ENCODE peak calls at places on chromosomes 16 and 17, in ten cellular contexts. S is mammary epithelial cell, J is fibroblast of lung, K is PC-3, H is endothelial cell of umbilical vein, U is IMR-90, E is endodermal cell, D is HepG2, O is neural progenitor cell, R is colonic mucosa. G is an unnamed sample.

GRCh38 chr17:7022791-7023571 is at the start of gene BCL6B:
- DNase-seq in R (peak; percentile 39), H (peak; percentile 78), O (peak; percentile 68), K (no peak), D (no peak), E (peak; percentile 79), S (no peak), J (no peak), U (no peak), G (no peak)

GRCh38 chr16:14436410-14436955 is 193.6 kb downstream of the PARN start:
- DNase-seq in J (no peak), S (no peak), K (no peak), E (no peak), O (no peak), U (no peak), R (no peak), D (no peak), H (no peak), G (no peak)

GRCh38 chr17:62702746-62703268 is 75.3 kb downstream of the MRC2 start:
- DNase-seq in O (no peak), E (peak; percentile 54), D (no peak), S (no peak), J (no peak), H (no peak), U (no peak), K (no peak), R (no peak), G (no peak)

GRCh38 chr17:66146394-66146793 is 45.5 kb downstream of the CEP112 start:
- DNase-seq in O (no peak), H (no peak), U (no peak), J (no peak), S (no peak), D (no peak), K (no peak), R (no peak), E (no peak), G (no peak)

GRCh38 chr17:82985973-82986372 is 93.4 kb upstream of the METRNL start:
- DNase-seq in U (peak; percentile 46), S (peak; percentile 70), J (peak; percentile 64), O (peak; percentile 71), D (no peak), R (no peak), H (peak; percentile 49), E (peak; percentile 73), K (no peak), G (peak; percentile 25)

GRCh38 chr17:37605081-37605480 is 4.1 kb downstream of the SYNRG start:
- DNase-seq in H (no peak), D (no peak), U (peak; percentile 37), K (no peak), S (no peak), E (no peak), R (no peak), O (no peak), J (peak; percentile 8), G (peak; percentile 70)

GRCh38 chr17:1460233-1460632 is 4.2 kb upstream of the CRK start:
- DNase-seq in S (peak; percentile 20), O (no peak), H (peak; percentile 49), J (no peak), U (no peak), K (peak; percentile 66), D (peak; percentile 45), E (no peak), R (peak; percentile 71), G (no peak)

GRCh38 chr17:31517524-31517923 is 126.0 kb downstream of the RAB11FIP4 start:
- DNase-seq in R (no peak), H (no peak), K (peak; percentile 3), O (peak; percentile 69), J (no peak), S (no peak), D (peak; percentile 53), E (peak; percentile 91), U (no peak), G (no peak)

GRCh38 chr17:65558683-65559311 is 2.7 kb downstream of the AXIN2 start:
- DNase-seq in R (peak; percentile 38), D (no peak), S (no peak), K (no peak), O (peak; percentile 51), U (no peak), E (peak; percentile 82), H (no peak), J (no peak), G (peak; percentile 36)

GRCh38 chr16:56241596-56241995 is 50.3 kb downstream of the GNAO1 start:
- DNase-seq in D (no peak), H (no peak), O (no peak), S (peak; percentile 9), R (no peak), E (no peak), K (peak; percentile 18), J (peak; percentile 29), U (peak; percentile 35), G (peak; percentile 55)

DNA sequence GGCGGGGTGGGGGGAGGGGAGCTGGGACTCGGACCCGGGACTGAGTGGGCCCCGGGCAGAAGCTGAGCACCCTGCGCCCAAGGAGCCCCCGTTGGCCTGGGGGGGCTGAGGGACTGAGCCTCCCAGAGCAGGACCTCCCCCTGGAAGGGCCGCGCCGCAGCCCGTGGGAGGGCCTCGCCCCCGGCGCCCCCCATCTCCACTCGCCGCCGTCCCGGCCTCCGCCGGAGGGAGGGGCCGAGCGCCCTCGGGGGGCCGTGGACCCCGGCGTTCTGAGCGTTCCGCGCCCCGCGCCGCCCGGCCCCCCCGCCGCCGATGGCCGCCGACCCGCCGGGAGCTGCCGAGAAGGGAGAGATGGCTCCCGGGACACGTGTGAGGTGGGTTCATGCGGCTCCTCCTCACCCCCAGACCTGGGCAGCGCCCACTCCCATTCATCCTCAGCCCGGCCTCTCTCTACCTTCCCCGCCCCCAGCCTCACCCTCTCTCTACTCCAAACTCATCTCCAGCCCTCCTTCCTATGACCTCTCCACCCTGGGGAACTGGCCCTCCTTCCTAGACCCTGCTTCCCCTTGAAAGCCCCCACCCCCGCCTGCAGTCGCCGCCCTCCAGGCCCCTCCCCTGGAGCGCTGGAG is 828 bp downstream of the FBXL19 start:
- DNase-seq in U (no peak), E (peak; percentile 77), K (no peak), H (no peak), J (no peak), S (no peak), R (peak; percentile 39), D (no peak), O (peak; percentile 62), G (peak; percentile 37)
- H3K9ac ChIP-seq in U (peak overlapping the region; percentile 69), E (peak overlapping the region; percentile 51), K (peak overlapping the region; percentile 31), H (peak overlapping the region; percentile 35), J (peak overlapping the region; percentile 50), S (no peak overlapping the region), R (peak overlapping the region; percentile 46), D (peak overlapping the region; percentile 67), O (peak overlapping the region; percentile 76), G (peak overlapping the region; percentile 73)

GRCh38 chr17:51258756-51259573 is 884 bp downstream of the MBTD1 start:
- DNase-seq in R (peak; percentile 55), J (peak; percentile 10), K (peak; percentile 34), U (no peak), S (peak; percentile 4), H (peak; percentile 34), E (peak; percentile 79), O (no peak), D (peak; percentile 39), G (peak; percentile 38)

GRCh38 chr17:51259574-51260236 is at the start of gene MBTD1:
- DNase-seq in E (peak; percentile 99), U (peak; percentile 97), S (peak; percentile 92), H (peak; percentile 97), R (peak; percentile 97), D (peak; percentile 98), O (peak; percentile 97), J (peak; percentile 95), K (peak; percentile 95), G (peak; percentile 97)

GRCh38 chr17:51260960-51261958 is 913 bp downstream of the UTP18 start:
- DNase-seq in R (peak; percentile 78), S (no peak), D (peak; percentile 49), K (peak; percentile 70), U (no peak), O (peak; percentile 3), H (peak; percentile 53), E (peak; percentile 95), J (peak; percentile 40), G (peak; percentile 81)

GRCh38 chr17:51263001-51263400 is 2.7 kb downstream of the UTP18 start:
- DNase-seq in O (no peak), U (peak; percentile 34), K (no peak), E (no peak), R (no peak), D (no peak), S (peak; percentile 42), J (peak; percentile 17), H (no peak), G (peak; percentile 38)

DNA sequence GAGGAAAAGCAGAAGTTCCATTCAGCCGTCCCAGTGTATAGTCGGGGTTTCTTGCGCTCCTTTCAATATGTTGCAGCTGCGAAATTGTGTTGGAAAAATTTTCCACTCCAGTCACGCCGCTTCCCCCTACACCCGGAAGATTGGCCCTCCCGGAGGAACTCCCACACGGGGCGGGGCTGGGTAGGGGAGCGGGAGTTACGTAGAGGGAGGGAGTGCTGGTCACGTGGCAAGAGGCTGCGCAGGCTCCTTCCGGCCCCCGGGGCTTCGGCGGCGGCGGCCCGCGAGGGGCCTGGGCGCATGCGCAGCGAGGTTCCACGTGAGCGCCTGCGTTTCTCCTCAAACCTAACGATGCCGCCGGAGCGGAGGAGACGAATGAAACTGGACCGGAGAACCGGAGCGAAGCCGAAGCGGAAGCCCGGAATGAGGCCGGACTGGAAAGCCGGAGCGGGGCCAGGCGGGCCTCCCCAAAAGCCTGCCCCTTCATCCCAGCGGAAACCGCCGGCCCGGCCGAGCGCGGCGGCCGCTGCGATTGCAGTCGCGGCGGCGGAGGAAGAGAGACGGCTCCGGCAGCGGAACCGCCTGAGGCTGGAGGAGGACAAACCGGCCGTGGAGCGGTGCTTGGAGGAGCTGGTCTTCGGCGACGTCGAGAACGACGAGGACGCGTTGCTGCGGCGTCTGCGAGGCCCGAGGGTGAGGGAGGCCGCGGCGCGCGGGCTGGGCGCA is at the start of gene UTP18:
- DNase-seq in H (peak; percentile 97), O (peak; percentile 99), S (peak; percentile 96), R (peak; percentile 97), K (peak; percentile 99), E (peak; percentile 99), J (peak; percentile 97), U (peak; percentile 97), D (peak; percentile 96), G (peak; percentile 99)
- H3K4me1 ChIP-seq in H (peaks cover 19% of the 10 kb centered on the region), O (peaks cover 30% of the 10 kb centered on the region), S (peaks cover 37% of the 10 kb centered on the region), R (peaks cover 18% of the 10 kb centered on the region), K (peaks cover 41% of the 10 kb centered on the region), E (no peaks in the 10 kb centered on the region), J (peaks cover 6% of the 10 kb centered on the region), U (no peaks in the 10 kb centered on the region), D (peaks cover 66% of the 10 kb centered on the region), G (peaks cover 52% of the 10 kb centered on the region)

DNA sequence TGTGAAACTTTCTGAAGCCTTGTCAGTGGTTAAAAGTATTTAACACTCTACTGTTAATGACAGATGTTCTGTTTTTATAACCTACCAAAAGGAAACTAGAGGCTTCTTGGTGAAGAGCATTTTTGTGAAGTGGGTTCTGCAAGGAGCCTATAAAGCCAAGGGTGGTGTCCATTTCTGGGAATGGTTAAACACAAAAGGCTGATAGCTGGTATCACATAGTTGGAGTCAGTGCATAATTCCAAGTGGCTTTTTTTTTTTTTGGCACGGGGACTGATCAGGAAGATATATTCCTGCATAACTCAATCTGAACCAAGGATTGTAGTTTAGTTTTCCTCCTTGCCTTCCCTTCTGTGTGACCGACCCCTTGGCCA is 27.6 kb upstream of the KPNB1 start:
- DNase-seq in D (no peak), U (no peak), H (peak; percentile 30), K (no peak), S (no peak), O (no peak), J (peak; percentile 29), E (no peak), R (no peak), G (no peak)
- H3K4me3 ChIP-seq in D (no peak overlapping the region), U (no peak overlapping the region), H (no peak overlapping the region), K (peak overlapping the region; percentile 1), S (no peak overlapping the region), O (no peak overlapping the region), J (no peak overlapping the region), E (peak overlapping the region; percentile 33), R (no peak overlapping the region), G (peak overlapping the region; percentile 48)

GRCh38 chr17:10060526-10060925 is 137.9 kb downstream of the GAS7 start:
- DNase-seq in O (no peak), S (no peak), U (no peak), R (no peak), E (no peak), J (no peak), H (no peak), K (no peak), D (no peak), G (no peak)
- H3K9ac ChIP-seq in O (no peak overlapping the region), S (no peak overlapping the region), U (no peak overlapping the region), R (no peak overlapping the region), E (no peak overlapping the region), J (no peak overlapping the region), H (no peak overlapping the region), K (no peak overlapping the region), D (no peak overlapping the region), G (peak overlapping the region; percentile 39)

G was measured in adipocyte.